ENCODE peak calls at places on chromosomes 3 and 15, in ten cellular contexts. G is brain microvascular endothelial cell; N is PC-3; F is MM.1S; J is A549; E is CD8-positive, alpha-beta T cell; Y is coronary artery; M is uterus; P is endothelial cell; I is AG04450. H is an unnamed sample.

GRCh38 chr3:138395865-138396751 is 38.3 kb upstream of the ESYT3 start:
- DNase-seq in G (no peak), N (no peak), F (no peak), J (no peak), E (no peak), Y (no peak), M (no peak), P (no peak), I (no peak), H (no peak)

GRCh38 chr3:53193466-53194217 is 32.6 kb downstream of the PRKCD start:
- DNase-seq in G (no peak), N (no peak), F (no peak), J (no peak), E (no peak), Y (no peak), M (no peak), P (no peak), I (no peak), H (no peak)

GRCh38 chr15:69141286-69141701 is 19.1 kb upstream of the GLCE start:
- DNase-seq in G (no peak), N (peak; percentile 55), F (no peak), J (peak; percentile 60), E (no peak), Y (no peak), M (no peak), P (no peak), I (no peak), H (no peak)

GRCh38 chr3:123085293-123085949 is 18.6 kb downstream of the PDIA5 start:
- DNase-seq in G (no peak), N (no peak), F (no peak), J (no peak), E (no peak), Y (no peak), M (no peak), P (no peak), I (no peak), H (no peak)

GRCh38 chr15:69730281-69731235 is 277.9 kb downstream of the RPLP1 start:
- DNase-seq in G (no peak), N (peak; percentile 51), F (no peak), J (no peak), E (no peak), Y (no peak), M (no peak), P (no peak), I (no peak), H (no peak)

GRCh38 chr3:181888234-181888633 is 176.5 kb downstream of the SOX2 start:
- DNase-seq in G (no peak), N (no peak), F (no peak), J (no peak), E (no peak), Y (no peak), M (no peak), P (no peak), I (no peak), H (no peak)

GRCh38 chr15:66706225-66706732 is 4.2 kb downstream of the SMAD6 start:
- DNase-seq in G (no peak), N (no peak), F (no peak), J (no peak), E (no peak), Y (no peak), M (no peak), P (no peak), I (no peak), H (peak; percentile 42)

GRCh38 chr3:184645304-184645703 is 66.6 kb downstream of the MAGEF1 start:
- DNase-seq in G (no peak), N (no peak), F (no peak), J (no peak), E (no peak), Y (no peak), M (no peak), P (no peak), I (no peak), H (no peak)

GRCh38 chr3:43423142-43423541 is 136.8 kb downstream of the SNRK start:
- DNase-seq in G (peak; percentile 23), N (peak; percentile 71), F (no peak), J (no peak), E (no peak), Y (no peak), M (peak; percentile 32), P (no peak), I (no peak), H (no peak)

GRCh38 chr15:55357774-55358173 is 38.8 kb downstream of the PIGB start:
- DNase-seq in G (no peak), N (peak; percentile 32), F (no peak), J (no peak), E (no peak), Y (no peak), M (no peak), P (no peak), I (peak; percentile 15), H (no peak)

GRCh38 chr3:123406598-123406997 is 42.3 kb downstream of the ADCY5 start:
- DNase-seq in G (no peak), N (no peak), F (no peak), J (no peak), E (no peak), Y (peak; percentile 95), M (peak; percentile 77), P (no peak), I (no peak), H (no peak)

GRCh38 chr15:45140851-45141250 is 11.1 kb downstream of the DUOX1 start:
- DNase-seq in G (no peak), N (no peak), F (no peak), J (no peak), E (no peak), Y (no peak), M (no peak), P (no peak), I (no peak), H (no peak)

GRCh38 chr3:148970311-148970710 is 21.0 kb upstream of the GYG1 start:
- DNase-seq in G (no peak), N (no peak), F (no peak), J (no peak), E (no peak), Y (no peak), M (no peak), P (no peak), I (no peak), H (no peak)

GRCh38 chr3:53921296-53921695 is 29.6 kb upstream of the SELENOK start:
- DNase-seq in G (peak; percentile 6), N (peak; percentile 35), F (no peak), J (no peak), E (peak; percentile 22), Y (no peak), M (no peak), P (no peak), I (no peak), H (peak; percentile 16)

GRCh38 chr3:178289544-178290160 is 246.6 kb upstream of the KCNMB2 start:
- DNase-seq in G (no peak), N (no peak), F (no peak), J (no peak), E (no peak), Y (no peak), M (peak; percentile 45), P (no peak), I (no peak), H (no peak)

GRCh38 chr15:51425517-51426033 is 84.1 kb downstream of the GLDN start:
- DNase-seq in G (no peak), N (peak; percentile 12), F (no peak), J (no peak), E (no peak), Y (no peak), M (no peak), P (no peak), I (no peak), H (no peak)

GRCh38 chr3:9833078-9833477 is 10.7 kb downstream of the RPUSD3 start:
- DNase-seq in G (no peak), N (no peak), F (no peak), J (no peak), E (no peak), Y (no peak), M (no peak), P (no peak), I (no peak), H (no peak)

GRCh38 chr3:59247402-59247841 is 197.6 kb upstream of the CFAP20DC start:
- DNase-seq in G (no peak), N (peak; percentile 98), F (no peak), J (no peak), E (no peak), Y (no peak), M (no peak), P (no peak), I (no peak), H (peak; percentile 32)

GRCh38 chr3:45026038-45026437 is at the start of gene CLEC3B:
- DNase-seq in G (peak; percentile 47), N (peak; percentile 29), F (no peak), J (no peak), E (no peak), Y (no peak), M (peak; percentile 63), P (no peak), I (no peak), H (no peak)

GRCh38 chr3:165526367-165526766 is 310.9 kb downstream of the BCHE start:
- DNase-seq in G (no peak), N (no peak), F (no peak), J (no peak), E (no peak), Y (no peak), M (no peak), P (no peak), I (no peak), H (no peak)
- TF ChIP-seq CTCF in G (no peak), N (no peak), F (no peak), J (no peak), E (no peak), Y (no peak), M (no peak), P (peak; percentile 22), I (no peak), H (no peak)

DNA sequence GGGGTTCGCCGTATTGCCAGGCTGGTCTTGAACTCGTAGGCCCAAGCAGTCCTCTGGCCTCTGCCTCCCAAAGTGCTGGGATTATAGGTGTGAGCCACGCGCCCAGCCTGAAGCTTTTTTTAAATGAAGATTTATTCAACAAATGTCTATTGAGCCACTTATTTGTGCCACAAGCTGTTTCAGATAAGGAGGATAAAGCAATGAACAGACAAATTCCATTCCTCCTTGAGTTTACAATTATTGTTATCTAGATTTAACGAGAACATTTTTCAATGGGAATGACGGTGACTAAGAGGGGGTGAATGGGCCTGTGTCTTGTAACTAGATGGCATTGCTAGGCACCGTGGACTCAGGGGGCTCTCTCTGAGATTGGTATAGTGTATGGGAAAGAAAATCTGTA is 10.2 kb downstream of the PPARG start:
- DNase-seq in G (no peak), N (peak; percentile 57), F (no peak), J (no peak), E (no peak), Y (no peak), M (no peak), P (no peak), I (no peak), H (no peak)
- TF ChIP-seq CTCF in G (no peak), N (no peak), F (no peak), J (no peak), E (no peak), Y (no peak), M (no peak), P (no peak), I (no peak), H (no peak)

GRCh38 chr15:90184119-90184785 is 16.9 kb upstream of the SEMA4B start:
- DNase-seq in G (no peak), N (peak; percentile 81), F (peak; percentile 95), J (peak; percentile 92), E (no peak), Y (peak; percentile 93), M (peak; percentile 89), P (no peak), I (no peak), H (peak; percentile 76)
- TF ChIP-seq CTCF in G (no peak), N (no peak), F (peak; percentile 6), J (no peak), E (no peak), Y (no peak), M (no peak), P (no peak), I (no peak), H (no peak)

GRCh38 chr3:111859974-111860859 is 1.2 kb downstream of the PHLDB2 start:
- DNase-seq in G (peak; percentile 88), N (peak; percentile 96), F (peak; percentile 94), J (peak; percentile 88), E (peak; percentile 53), Y (peak; percentile 92), M (peak; percentile 86), P (peak; percentile 45), I (no peak), H (peak; percentile 83)
- TF ChIP-seq CTCF in G (peak; percentile 73), N (peak; percentile 71), F (peak; percentile 36), J (peak; percentile 61), E (no peak), Y (peak; percentile 23), M (peak; percentile 73), P (no peak), I (peak; percentile 61), H (no peak)

H was measured in GM20000.